ENCODE peak calls at places on chromosome 7, in five cellular contexts. One of them, this sample, is unnamed. For H3K36me3, the result is how much of the 10 kb centered on the place peaks cover.

GRCh38 chr7:95986136-95986535 is 213.8 kb downstream of the DYNC1I1 start:
- DNase-seq in cardiac muscle cell: no peak
- DNase-seq in heart left ventricle: no peak
- DNase-seq in ascending aorta: no peak
- DNase-seq in OCI-LY7: no peak
- DNase-seq in this sample: no peak

GRCh38 chr7:139734395-139734794 is 43.4 kb downstream of the HIPK2 start:
- DNase-seq in cardiac muscle cell: peak
- DNase-seq in heart left ventricle: peak
- DNase-seq in ascending aorta: no peak
- DNase-seq in OCI-LY7: no peak
- DNase-seq in this sample: no peak

GRCh38 chr7:11237742-11238141 is 264.1 kb downstream of the PHF14 start:
- DNase-seq in cardiac muscle cell: no peak
- DNase-seq in heart left ventricle: no peak
- DNase-seq in ascending aorta: no peak
- DNase-seq in OCI-LY7: no peak
- DNase-seq in this sample: no peak

GRCh38 chr7:100632951-100633717 is 8.2 kb downstream of the TFR2 start:
- DNase-seq in cardiac muscle cell: peak
- DNase-seq in heart left ventricle: peak
- DNase-seq in ascending aorta: no peak
- DNase-seq in OCI-LY7: peak
- DNase-seq in this sample: peak

GRCh38 chr7:30772984-30773383 is 1.8 kb downstream of the MINDY4 start:
- DNase-seq in cardiac muscle cell: no peak
- DNase-seq in heart left ventricle: no peak
- DNase-seq in ascending aorta: no peak
- DNase-seq in OCI-LY7: no peak
- DNase-seq in this sample: no peak

GRCh38 chr7:17242504-17242903 is 55.9 kb upstream of the AHR start:
- DNase-seq in cardiac muscle cell: no peak
- DNase-seq in heart left ventricle: no peak
- DNase-seq in ascending aorta: no peak
- DNase-seq in OCI-LY7: no peak
- DNase-seq in this sample: no peak

GRCh38 chr7:43669286-43670081 is 59.8 kb downstream of the COA1 start:
- DNase-seq in cardiac muscle cell: no peak
- DNase-seq in heart left ventricle: no peak
- DNase-seq in ascending aorta: no peak
- DNase-seq in OCI-LY7: no peak
- DNase-seq in this sample: no peak

GRCh38 chr7:31687024-31687423 is at the start of gene PPP1R17:
- DNase-seq in cardiac muscle cell: peak
- DNase-seq in heart left ventricle: peak
- DNase-seq in ascending aorta: no peak
- DNase-seq in OCI-LY7: no peak
- DNase-seq in this sample: no peak

GRCh38 chr7:124295289-124295688 is 262.4 kb upstream of the TMEM229A start:
- DNase-seq in cardiac muscle cell: no peak
- DNase-seq in heart left ventricle: no peak
- DNase-seq in ascending aorta: no peak
- DNase-seq in OCI-LY7: no peak
- DNase-seq in this sample: no peak

GRCh38 chr7:68623030-68623429 is 975.2 kb upstream of the AUTS2 start:
- DNase-seq in cardiac muscle cell: no peak
- DNase-seq in heart left ventricle: no peak
- DNase-seq in ascending aorta: no peak
- DNase-seq in OCI-LY7: no peak
- DNase-seq in this sample: no peak

GRCh38 chr7:125061776-125062397 is 132.3 kb upstream of the POT1 start:
- DNase-seq in cardiac muscle cell: peak
- DNase-seq in heart left ventricle: no peak
- DNase-seq in ascending aorta: no peak
- DNase-seq in OCI-LY7: no peak
- DNase-seq in this sample: no peak

GRCh38 chr7:2993868-2994267 is 49.8 kb downstream of the CARD11 start:
- DNase-seq in cardiac muscle cell: no peak
- DNase-seq in heart left ventricle: no peak
- DNase-seq in ascending aorta: no peak
- DNase-seq in OCI-LY7: no peak
- DNase-seq in this sample: no peak

GRCh38 chr7:36945612-36946400 is 221.5 kb upstream of the AOAH start:
- DNase-seq in cardiac muscle cell: no peak
- DNase-seq in heart left ventricle: peak
- DNase-seq in ascending aorta: no peak
- DNase-seq in OCI-LY7: no peak
- DNase-seq in this sample: no peak

GRCh38 chr7:89593125-89593524 is 561.1 kb upstream of the STEAP1 start:
- DNase-seq in cardiac muscle cell: no peak
- DNase-seq in heart left ventricle: no peak
- DNase-seq in ascending aorta: no peak
- DNase-seq in OCI-LY7: no peak
- DNase-seq in this sample: no peak

GRCh38 chr7:138309186-138309585 is 150.9 kb upstream of the TRIM24 start:
- DNase-seq in cardiac muscle cell: no peak
- DNase-seq in heart left ventricle: no peak
- DNase-seq in ascending aorta: no peak
- DNase-seq in OCI-LY7: no peak
- DNase-seq in this sample: no peak

GRCh38 chr7:309586-310228 is 19.7 kb downstream of the FOXL3 start:
- DNase-seq in cardiac muscle cell: no peak
- DNase-seq in heart left ventricle: no peak
- DNase-seq in ascending aorta: no peak
- DNase-seq in OCI-LY7: no peak
- DNase-seq in this sample: no peak

GRCh38 chr7:75667938-75668337 is 70.8 kb downstream of the HIP1 start:
- DNase-seq in cardiac muscle cell: no peak
- DNase-seq in heart left ventricle: no peak
- DNase-seq in ascending aorta: no peak
- DNase-seq in OCI-LY7: no peak
- DNase-seq in this sample: no peak

GRCh38 chr7:153066711-153067110 is 307.2 kb downstream of the ACTR3B start:
- DNase-seq in cardiac muscle cell: no peak
- DNase-seq in heart left ventricle: no peak
- DNase-seq in ascending aorta: no peak
- DNase-seq in OCI-LY7: no peak
- DNase-seq in this sample: no peak

GRCh38 chr7:155796381-155797261 is 15.6 kb downstream of the SHH start:
- DNase-seq in cardiac muscle cell: peak
- DNase-seq in heart left ventricle: peak
- DNase-seq in ascending aorta: no peak
- DNase-seq in OCI-LY7: peak
- DNase-seq in this sample: peak

GRCh38 chr7:100407285-100408180 is 21.0 kb downstream of the ZCWPW1 start:
- DNase-seq in cardiac muscle cell: peak
- DNase-seq in heart left ventricle: no peak
- DNase-seq in ascending aorta: no peak
- DNase-seq in OCI-LY7: peak
- DNase-seq in this sample: no peak

GRCh38 chr7:138980575-138981285 is 459 bp downstream of the KIAA1549 start:
- DNase-seq in cardiac muscle cell: no peak
- DNase-seq in heart left ventricle: no peak
- DNase-seq in ascending aorta: no peak
- DNase-seq in OCI-LY7: no peak
- DNase-seq in this sample: no peak

GRCh38 chr7:116782177-116782711 is 80.1 kb upstream of the CAPZA2 start:
- DNase-seq in cardiac muscle cell: peak
- DNase-seq in heart left ventricle: no peak
- DNase-seq in ascending aorta: no peak
- DNase-seq in OCI-LY7: no peak
- DNase-seq in this sample: no peak

GRCh38 chr7:74404388-74404700 is 49.4 kb upstream of the GTF2IRD1 start:
- DNase-seq in cardiac muscle cell: no peak
- DNase-seq in heart left ventricle: no peak
- DNase-seq in ascending aorta: no peak
- DNase-seq in OCI-LY7: no peak
- DNase-seq in this sample: no peak

GRCh38 chr7:15839415-15840100 is 153.1 kb upstream of the MEOX2 start:
- DNase-seq in cardiac muscle cell: peak
- DNase-seq in heart left ventricle: peak
- DNase-seq in ascending aorta: no peak
- DNase-seq in OCI-LY7: no peak
- DNase-seq in this sample: no peak

GRCh38 chr7:82204694-82205093 is 238.9 kb downstream of the CACNA2D1 start:
- DNase-seq in cardiac muscle cell: peak
- DNase-seq in heart left ventricle: peak
- DNase-seq in ascending aorta: no peak
- DNase-seq in OCI-LY7: no peak
- DNase-seq in this sample: no peak

GRCh38 chr7:138299046-138299445 is 161.0 kb upstream of the TRIM24 start:
- DNase-seq in cardiac muscle cell: peak
- DNase-seq in heart left ventricle: no peak
- DNase-seq in ascending aorta: no peak
- DNase-seq in OCI-LY7: no peak
- DNase-seq in this sample: no peak

GRCh38 chr7:30740417-30741181 is 11.3 kb upstream of the INMT start:
- DNase-seq in cardiac muscle cell: peak
- DNase-seq in heart left ventricle: peak
- DNase-seq in ascending aorta: no peak
- DNase-seq in OCI-LY7: peak
- DNase-seq in this sample: peak

GRCh38 chr7:104801022-104801421 is 213.0 kb upstream of the KMT2E start:
- DNase-seq in cardiac muscle cell: no peak
- DNase-seq in heart left ventricle: no peak
- DNase-seq in ascending aorta: no peak
- DNase-seq in OCI-LY7: no peak
- DNase-seq in this sample: no peak

GRCh38 chr7:105805619-105806018 is 70.8 kb downstream of the ATXN7L1 start:
- DNase-seq in cardiac muscle cell: no peak
- DNase-seq in heart left ventricle: no peak
- DNase-seq in ascending aorta: no peak
- DNase-seq in OCI-LY7: no peak
- DNase-seq in this sample: no peak

GRCh38 chr7:100087055-100087750 is 1.6 kb upstream of the COPS6 start:
- DNase-seq in cardiac muscle cell: peak
- DNase-seq in heart left ventricle: no peak
- DNase-seq in ascending aorta: no peak
- DNase-seq in OCI-LY7: no peak
- DNase-seq in this sample: no peak

GRCh38 chr7:85765698-85766298 is 578.9 kb upstream of the SEMA3D start:
- DNase-seq in cardiac muscle cell: no peak
- DNase-seq in heart left ventricle: no peak
- DNase-seq in ascending aorta: no peak
- DNase-seq in OCI-LY7: no peak
- DNase-seq in this sample: no peak

GRCh38 chr7:64685091-64685490 is 19.2 kb downstream of the ZNF107 start:
- DNase-seq in cardiac muscle cell: no peak
- DNase-seq in heart left ventricle: no peak
- DNase-seq in ascending aorta: no peak
- DNase-seq in OCI-LY7: peak
- DNase-seq in this sample: no peak

GRCh38 chr7:149598721-149599308 is 101.2 kb upstream of the ZNF746 start:
- DNase-seq in cardiac muscle cell: peak
- DNase-seq in heart left ventricle: no peak
- DNase-seq in ascending aorta: no peak
- DNase-seq in OCI-LY7: peak
- DNase-seq in this sample: peak
- TF ChIP-seq CTCF in cardiac muscle cell: peak
- TF ChIP-seq CTCF in heart left ventricle: peak
- TF ChIP-seq CTCF in ascending aorta: no peak
- TF ChIP-seq CTCF in OCI-LY7: peak
- TF ChIP-seq CTCF in this sample: peak

DNA sequence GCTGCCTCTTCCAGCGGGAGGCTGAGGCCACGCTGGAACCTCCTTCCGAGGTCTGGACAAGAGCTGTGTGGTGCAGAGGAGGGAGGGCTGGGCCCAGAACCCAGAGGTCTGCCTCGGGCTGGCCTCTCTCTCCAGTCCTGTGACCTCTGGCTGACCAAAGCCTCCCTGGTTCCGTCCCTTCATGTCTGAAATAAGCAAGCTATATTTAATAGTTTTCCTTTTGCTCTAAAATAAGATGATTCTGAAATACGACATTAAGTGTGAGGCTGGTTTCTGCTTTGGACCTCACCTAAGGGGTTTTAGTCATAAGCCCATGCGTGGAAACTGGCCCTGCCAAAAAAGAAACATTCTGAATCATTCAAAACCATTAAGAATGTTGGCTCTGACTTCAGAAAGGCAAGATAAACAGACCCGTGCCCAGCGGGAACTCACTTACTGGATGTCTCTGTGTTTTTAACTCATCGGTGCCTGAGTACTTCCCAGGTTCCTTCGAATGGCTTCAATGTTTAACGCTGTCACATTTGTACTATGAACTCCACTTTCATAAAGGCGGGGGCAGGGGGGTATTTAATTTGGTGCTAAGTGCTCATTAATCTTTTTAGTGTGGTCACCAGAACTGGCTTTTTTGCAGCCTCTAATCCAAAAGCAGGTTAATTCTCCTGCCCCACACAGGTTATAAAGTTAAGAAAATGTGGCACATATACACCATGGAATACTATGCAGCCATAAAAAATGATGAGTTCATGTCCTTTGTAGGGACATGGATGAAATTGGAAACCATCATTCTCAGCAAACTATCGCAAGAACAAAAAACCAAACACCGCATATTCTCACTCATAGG is 157.5 kb upstream of the KLF14 start:
- DNase-seq in cardiac muscle cell: peak
- DNase-seq in heart left ventricle: no peak
- DNase-seq in ascending aorta: no peak
- DNase-seq in OCI-LY7: no peak
- DNase-seq in this sample: no peak
- H3K4me3 ChIP-seq in cardiac muscle cell: no peak
- H3K4me3 ChIP-seq in heart left ventricle: no peak
- H3K4me3 ChIP-seq in ascending aorta: no peak
- H3K4me3 ChIP-seq in OCI-LY7: no peak
- H3K4me3 ChIP-seq in this sample: no peak

GRCh38 chr7:157542669-157543021 is 205.8 kb downstream of the DNAJB6 start:
- DNase-seq in cardiac muscle cell: no peak
- DNase-seq in heart left ventricle: no peak
- DNase-seq in ascending aorta: no peak
- DNase-seq in OCI-LY7: no peak
- DNase-seq in this sample: no peak
- H3K36me3 ChIP-seq in cardiac muscle cell: under half
- H3K36me3 ChIP-seq in heart left ventricle: under half
- H3K36me3 ChIP-seq in ascending aorta: under half
- H3K36me3 ChIP-seq in OCI-LY7: under half
- H3K36me3 ChIP-seq in this sample: under half

DNA sequence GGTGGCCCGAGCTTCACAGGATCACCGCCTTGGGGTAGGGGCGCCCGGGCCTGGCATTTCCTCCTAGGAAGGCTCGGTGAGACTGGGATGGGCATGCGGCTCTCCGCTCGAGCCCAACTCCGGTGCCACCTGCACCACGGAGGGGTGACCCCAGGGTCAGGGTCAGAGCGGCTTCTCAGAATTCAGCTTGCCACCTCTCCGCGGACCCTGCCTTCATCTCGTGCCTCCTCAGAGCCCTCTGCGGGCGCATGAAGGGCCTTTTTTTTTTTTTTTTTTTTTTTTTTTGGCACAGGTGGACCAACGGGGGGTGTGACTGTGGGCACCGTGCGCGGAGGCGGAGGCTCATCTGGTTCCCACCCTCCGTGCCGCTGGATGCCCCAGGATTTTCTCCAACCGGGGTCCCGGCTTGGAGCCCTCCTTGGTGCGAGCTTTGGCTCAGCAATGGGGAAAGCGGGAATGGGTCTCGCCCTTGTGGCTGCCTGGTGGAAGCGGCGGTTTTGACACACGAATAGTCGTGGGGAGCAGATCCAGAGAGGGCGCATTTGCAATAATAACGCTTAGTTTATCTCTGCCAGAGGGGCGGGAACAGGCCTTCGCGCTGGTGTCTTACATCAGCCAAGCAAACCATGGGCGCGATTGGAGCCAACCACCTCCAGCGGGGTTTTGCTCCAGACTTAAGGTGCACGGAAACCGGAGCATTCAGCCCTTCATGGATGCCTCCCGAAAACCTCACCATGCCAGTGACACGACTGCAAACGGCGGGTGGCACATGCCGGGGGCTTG is 5.0 kb upstream of the TNRC18 start:
- DNase-seq in cardiac muscle cell: peak
- DNase-seq in heart left ventricle: peak
- DNase-seq in ascending aorta: no peak
- DNase-seq in OCI-LY7: no peak
- DNase-seq in this sample: no peak
- TF ChIP-seq CTCF in cardiac muscle cell: peak
- TF ChIP-seq CTCF in heart left ventricle: no peak
- TF ChIP-seq CTCF in ascending aorta: no peak
- TF ChIP-seq CTCF in OCI-LY7: no peak
- TF ChIP-seq CTCF in this sample: no peak